ENCODE peak calls at places on chromosomes 4 and X, in eight cellular contexts. G is COR-L47, E is AG20443, L is SJCRH30, N is posterior cingulate gyrus, B is body of pancreas, J is foreskin keratinocyte, Y is stomach. U is an unnamed sample.

GRCh38 chrX:107483976-107484726 is 34.7 kb downstream of the FRMPD3 start:
- DNase-seq in E (peak), N (no peak), L (peak), G (no peak), J (no peak), Y (no peak), B (no peak), U (no peak)

GRCh38 chr4:7819446-7819845 is 120.2 kb downstream of the AFAP1 start:
- DNase-seq in N (no peak), B (no peak), L (no peak), E (no peak), G (no peak), Y (no peak), J (no peak), U (no peak)

GRCh38 chr4:20337261-20337664 is 85.6 kb downstream of the SLIT2 start:
- DNase-seq in Y (no peak), J (no peak), L (no peak), B (no peak), N (no peak), G (no peak), E (no peak), U (peak)

GRCh38 chr4:13977755-13978154 is 350.2 kb upstream of the BOD1L1 start:
- DNase-seq in N (no peak), E (no peak), L (no peak), Y (no peak), B (no peak), G (no peak), J (no peak), U (no peak)

GRCh38 chr4:54998991-54999390 is 126.4 kb downstream of the KDR start:
- DNase-seq in Y (no peak), G (no peak), B (no peak), E (peak), N (no peak), J (no peak), L (peak), U (no peak)

GRCh38 chr4:146436423-146437162 is 85.1 kb downstream of the SLC10A7 start:
- DNase-seq in E (peak), N (no peak), J (no peak), L (peak), G (no peak), Y (no peak), B (no peak), U (no peak)

GRCh38 chr4:150235795-150236385 is 157.6 kb downstream of the DCLK2 start:
- DNase-seq in E (no peak), J (no peak), L (no peak), B (no peak), Y (no peak), N (no peak), G (no peak), U (no peak)

GRCh38 chr4:145218251-145218650 is 37.9 kb upstream of the OTUD4 start:
- DNase-seq in N (no peak), G (no peak), Y (no peak), E (no peak), J (no peak), B (no peak), L (peak), U (no peak)

GRCh38 chr4:15833801-15834200 is 55.7 kb downstream of the CD38 start:
- DNase-seq in J (no peak), Y (no peak), N (no peak), L (no peak), E (no peak), B (no peak), G (no peak), U (no peak)

GRCh38 chr4:65893957-65894755 is 223.9 kb upstream of the EPHA5 start:
- DNase-seq in G (no peak), E (no peak), Y (no peak), N (no peak), B (no peak), L (no peak), J (no peak), U (no peak)

GRCh38 chr4:37873383-37873782 is 17.5 kb upstream of the TBC1D1 start:
- DNase-seq in J (peak), B (no peak), N (no peak), G (no peak), E (no peak), L (no peak), Y (no peak), U (no peak)

GRCh38 chr4:57943672-57944071 is 833.5 kb upstream of the IGFBP7 start:
- DNase-seq in G (no peak), J (no peak), E (no peak), L (no peak), Y (no peak), B (no peak), N (no peak), U (no peak)

GRCh38 chrX:20829665-20830481 is 544.3 kb upstream of the CNKSR2 start:
- DNase-seq in B (no peak), N (no peak), G (peak), J (no peak), Y (no peak), L (no peak), E (no peak), U (no peak)

GRCh38 chrX:76109654-76110053 is 63.2 kb upstream of the PBDC1 start:
- DNase-seq in E (peak), G (no peak), B (no peak), N (no peak), Y (no peak), L (no peak), J (no peak), U (no peak)

GRCh38 chr4:124953059-124953850 is 240.7 kb upstream of the ANKRD50 start:
- DNase-seq in Y (no peak), J (no peak), B (no peak), L (no peak), E (peak), G (no peak), N (no peak), U (no peak)

GRCh38 chr4:140059159-140059558 is 94.8 kb downstream of the MAML3 start:
- DNase-seq in B (no peak), J (no peak), L (peak), E (no peak), N (no peak), Y (peak), G (no peak), U (no peak)

GRCh38 chr4:139585468-139585867 is 29.4 kb upstream of the SETD7 start:
- DNase-seq in J (no peak), N (no peak), G (no peak), Y (no peak), E (no peak), B (no peak), L (no peak), U (no peak)

GRCh38 chr4:110550260-110550659 is 72.6 kb downstream of the PITX2 start:
- DNase-seq in Y (no peak), N (no peak), B (no peak), G (no peak), J (peak), L (no peak), E (peak), U (no peak)

GRCh38 chr4:110087116-110087708 is 111.2 kb downstream of the ELOVL6 start:
- DNase-seq in E (peak), B (no peak), G (peak), L (peak), Y (no peak), N (no peak), J (peak), U (no peak)

GRCh38 chr4:722181-722725 is 16.6 kb downstream of the PCGF3 start:
- DNase-seq in B (no peak), Y (no peak), L (no peak), J (no peak), E (no peak), N (peak), G (no peak), U (no peak)

GRCh38 chr4:76003015-76003414 is 4.3 kb downstream of the CXCL9 start:
- DNase-seq in G (no peak), L (peak), Y (no peak), J (no peak), E (no peak), B (no peak), N (no peak), U (no peak)

GRCh38 chrX:11064851-11065600 is 46.1 kb upstream of the HCCS start:
- DNase-seq in N (no peak), J (peak), E (peak), B (no peak), G (no peak), L (peak), Y (no peak), U (peak)

GRCh38 chr4:57136281-57136680 is 26.1 kb upstream of the IGFBP7 start:
- DNase-seq in B (no peak), N (no peak), Y (no peak), J (peak), E (no peak), L (no peak), G (no peak), U (no peak)

GRCh38 chrX:119075271-119075670 is 2.5 kb downstream of the CT47C1 start:
- DNase-seq in G (no peak), L (no peak), N (no peak), E (no peak), B (no peak), Y (no peak), J (no peak), U (no peak)

GRCh38 chr4:42615131-42615776 is 41.7 kb downstream of the ATP8A1 start:
- DNase-seq in G (no peak), Y (no peak), L (no peak), E (no peak), N (no peak), J (no peak), B (no peak), U (no peak)

GRCh38 chr4:94732358-94732698 is 25.4 kb upstream of the BMPR1B start:
- DNase-seq in B (no peak), L (no peak), N (no peak), G (no peak), Y (no peak), J (no peak), E (no peak), U (no peak)

GRCh38 chrX:30659421-30659820 is 6.2 kb downstream of the GK start:
- DNase-seq in B (no peak), E (peak), J (peak), L (no peak), N (no peak), Y (no peak), G (no peak), U (no peak)

GRCh38 chr4:148445071-148445902 is 3.1 kb upstream of the NR3C2 start:
- DNase-seq in N (peak), J (no peak), E (peak), Y (peak), L (peak), B (peak), G (peak), U (no peak)

GRCh38 chr4:153211986-153212720 is 7.9 kb downstream of the TRIM2 start:
- DNase-seq in B (no peak), L (no peak), N (no peak), E (no peak), Y (no peak), J (no peak), G (no peak), U (no peak)

GRCh38 chrX:39883664-39884063 is 214.1 kb downstream of the BCOR start:
- DNase-seq in G (no peak), L (no peak), Y (no peak), N (no peak), J (no peak), B (no peak), E (no peak), U (no peak)

GRCh38 chr4:113979157-113979972 is at the start of gene ARSJ:
- DNase-seq in B (peak), G (peak), Y (peak), J (peak), N (peak), E (peak), L (peak), U (peak)

U was measured in MG63.